ENCODE peak calls at places on chromosomes 13 and 19, in six cellular contexts. One of them, this sample, is unnamed.

GRCh38 chr13:27120811-27121210 is 50.8 kb downstream of the USP12 start:
- DNase-seq in PC-3: no peak
- DNase-seq in GM23338: no peak
- DNase-seq in hepatocyte: no peak
- DNase-seq in neural progenitor cell: no peak
- DNase-seq in GM23248: no peak
- DNase-seq in this sample: no peak

GRCh38 chr19:54606891-54607781 is 13.7 kb downstream of the LILRA1 start:
- DNase-seq in hepatocyte: no peak
- DNase-seq in GM23338: no peak
- DNase-seq in neural progenitor cell: no peak
- DNase-seq in PC-3: no peak
- DNase-seq in GM23248: no peak
- DNase-seq in this sample: no peak

GRCh38 chr19:802497-802887 is 5.2 kb downstream of the PTBP1 start:
- DNase-seq in PC-3: no peak
- DNase-seq in neural progenitor cell: peak; percentile 35
- DNase-seq in hepatocyte: no peak
- DNase-seq in GM23248: peak; percentile 48
- DNase-seq in GM23338: peak; percentile 25
- DNase-seq in this sample: no peak

GRCh38 chr13:50127017-50127725 is 111.9 kb downstream of the KCNRG start:
- DNase-seq in hepatocyte: peak; percentile 72
- DNase-seq in GM23248: peak; percentile 69
- DNase-seq in neural progenitor cell: peak; percentile 75
- DNase-seq in PC-3: no peak
- DNase-seq in GM23338: peak; percentile 63
- DNase-seq in this sample: no peak

GRCh38 chr13:33606692-33607091 is 211.3 kb upstream of the RFC3 start:
- DNase-seq in PC-3: no peak
- DNase-seq in neural progenitor cell: peak; percentile 79
- DNase-seq in hepatocyte: peak; percentile 54
- DNase-seq in GM23248: peak; percentile 31
- DNase-seq in GM23338: peak; percentile 59
- DNase-seq in this sample: no peak

GRCh38 chr19:58558623-58559274 is 338 bp upstream of the UBE2M start:
- DNase-seq in GM23248: peak; percentile 99
- DNase-seq in PC-3: peak; percentile 100
- DNase-seq in hepatocyte: peak; percentile 99
- DNase-seq in neural progenitor cell: peak; percentile 100
- DNase-seq in GM23338: peak; percentile 99
- DNase-seq in this sample: peak; percentile 99

GRCh38 chr19:9586764-9587163 is 2.5 kb upstream of the ZNF121 start:
- DNase-seq in GM23248: peak; percentile 66
- DNase-seq in PC-3: peak; percentile 96
- DNase-seq in neural progenitor cell: peak; percentile 81
- DNase-seq in GM23338: peak; percentile 91
- DNase-seq in hepatocyte: peak; percentile 80
- DNase-seq in this sample: peak; percentile 78

GRCh38 chr19:498977-499623 is 2.8 kb downstream of the MADCAM1 start:
- DNase-seq in GM23338: no peak
- DNase-seq in GM23248: no peak
- DNase-seq in neural progenitor cell: no peak
- DNase-seq in hepatocyte: peak; percentile 4
- DNase-seq in PC-3: no peak
- DNase-seq in this sample: no peak

GRCh38 chr13:89688908-89689307 is 1658.6 kb upstream of the MIR17HG start:
- DNase-seq in hepatocyte: no peak
- DNase-seq in GM23338: no peak
- DNase-seq in GM23248: no peak
- DNase-seq in PC-3: no peak
- DNase-seq in neural progenitor cell: peak; percentile 12
- DNase-seq in this sample: no peak

GRCh38 chr19:58566989-58567388 is 6.1 kb downstream of the MZF1 start:
- DNase-seq in GM23248: no peak
- DNase-seq in hepatocyte: no peak
- DNase-seq in GM23338: no peak
- DNase-seq in PC-3: no peak
- DNase-seq in neural progenitor cell: no peak
- DNase-seq in this sample: no peak

GRCh38 chr13:53336441-53337160 is 308.0 kb downstream of the OLFM4 start:
- DNase-seq in GM23248: no peak
- DNase-seq in PC-3: no peak
- DNase-seq in GM23338: no peak
- DNase-seq in neural progenitor cell: no peak
- DNase-seq in hepatocyte: no peak
- DNase-seq in this sample: no peak

GRCh38 chr13:98386632-98387031 is 190.3 kb downstream of the STK24 start:
- DNase-seq in neural progenitor cell: no peak
- DNase-seq in GM23338: no peak
- DNase-seq in hepatocyte: peak; percentile 45
- DNase-seq in PC-3: no peak
- DNase-seq in GM23248: no peak
- DNase-seq in this sample: no peak

GRCh38 chr19:38229585-38230073 is 5.6 kb upstream of the DPF1 start:
- DNase-seq in GM23248: peak; percentile 87
- DNase-seq in neural progenitor cell: peak; percentile 93
- DNase-seq in GM23338: peak; percentile 79
- DNase-seq in hepatocyte: peak; percentile 88
- DNase-seq in PC-3: peak; percentile 67
- DNase-seq in this sample: peak; percentile 96

GRCh38 chr13:59483441-59484116 is 680.1 kb downstream of the DIAPH3 start:
- DNase-seq in PC-3: no peak
- DNase-seq in hepatocyte: no peak
- DNase-seq in neural progenitor cell: no peak
- DNase-seq in GM23248: no peak
- DNase-seq in GM23338: peak; percentile 34
- DNase-seq in this sample: no peak

GRCh38 chr19:46984077-46985010 is 35.3 kb upstream of the NPAS1 start:
- DNase-seq in neural progenitor cell: no peak
- DNase-seq in GM23248: peak; percentile 48
- DNase-seq in GM23338: no peak
- DNase-seq in PC-3: peak; percentile 38
- DNase-seq in hepatocyte: peak; percentile 49
- DNase-seq in this sample: no peak

GRCh38 chr19:12952488-12953455 is 4.3 kb downstream of the GADD45GIP1 start:
- DNase-seq in neural progenitor cell: no peak
- DNase-seq in PC-3: peak; percentile 60
- DNase-seq in hepatocyte: no peak
- DNase-seq in GM23248: peak; percentile 94
- DNase-seq in GM23338: no peak
- DNase-seq in this sample: no peak

GRCh38 chr19:50497030-50497420 is 14.0 kb downstream of the JOSD2 start:
- DNase-seq in hepatocyte: no peak
- DNase-seq in neural progenitor cell: no peak
- DNase-seq in GM23248: no peak
- DNase-seq in PC-3: no peak
- DNase-seq in GM23338: no peak
- DNase-seq in this sample: no peak

GRCh38 chr19:12880551-12881171 is 588 bp downstream of the DNASE2 start:
- DNase-seq in GM23248: peak; percentile 54
- DNase-seq in neural progenitor cell: peak; percentile 69
- DNase-seq in hepatocyte: peak; percentile 47
- DNase-seq in PC-3: peak; percentile 25
- DNase-seq in GM23338: peak; percentile 57
- DNase-seq in this sample: peak; percentile 72

GRCh38 chr13:111210488-111210887 is 95.4 kb downstream of the ARHGEF7 start:
- DNase-seq in neural progenitor cell: peak; percentile 45
- DNase-seq in PC-3: peak; percentile 29
- DNase-seq in GM23338: no peak
- DNase-seq in GM23248: peak; percentile 83
- DNase-seq in hepatocyte: peak; percentile 51
- DNase-seq in this sample: no peak

GRCh38 chr19:4012092-4012974 is 4.8 kb downstream of the PIAS4 start:
- DNase-seq in GM23338: no peak
- DNase-seq in hepatocyte: peak; percentile 70
- DNase-seq in GM23248: no peak
- DNase-seq in neural progenitor cell: no peak
- DNase-seq in PC-3: no peak
- DNase-seq in this sample: no peak

GRCh38 chr13:77544365-77544764 is 8.9 kb downstream of the SCEL start:
- DNase-seq in GM23248: peak; percentile 17
- DNase-seq in hepatocyte: peak; percentile 15
- DNase-seq in PC-3: peak; percentile 66
- DNase-seq in GM23338: no peak
- DNase-seq in neural progenitor cell: no peak
- DNase-seq in this sample: no peak

GRCh38 chr13:35144496-35144895 is 202.4 kb downstream of the NBEA start:
- DNase-seq in GM23248: peak; percentile 10
- DNase-seq in hepatocyte: no peak
- DNase-seq in GM23338: no peak
- DNase-seq in PC-3: peak; percentile 4
- DNase-seq in neural progenitor cell: no peak
- DNase-seq in this sample: no peak

GRCh38 chr13:76672422-76672821 is 213.8 kb downstream of the KCTD12 start:
- DNase-seq in hepatocyte: peak; percentile 23
- DNase-seq in PC-3: peak; percentile 51
- DNase-seq in GM23338: no peak
- DNase-seq in GM23248: peak; percentile 50
- DNase-seq in neural progenitor cell: no peak
- DNase-seq in this sample: no peak

GRCh38 chr13:100269837-100270236 is 180.9 kb downstream of the PCCA start:
- DNase-seq in GM23248: peak; percentile 31
- DNase-seq in PC-3: peak; percentile 27
- DNase-seq in hepatocyte: no peak
- DNase-seq in neural progenitor cell: no peak
- DNase-seq in GM23338: no peak
- DNase-seq in this sample: no peak
- TF ChIP-seq EZH2phosphoT487 in GM23248: no peak
- TF ChIP-seq EZH2phosphoT487 in PC-3: no peak
- TF ChIP-seq EZH2phosphoT487 in hepatocyte: no peak
- TF ChIP-seq EZH2phosphoT487 in neural progenitor cell: no peak
- TF ChIP-seq EZH2phosphoT487 in GM23338: no peak
- TF ChIP-seq EZH2phosphoT487 in this sample: no peak

GRCh38 chr13:48775285-48775684 is 121.6 kb downstream of the CYSLTR2 start:
- DNase-seq in GM23248: peak; percentile 66
- DNase-seq in neural progenitor cell: no peak
- DNase-seq in GM23338: no peak
- DNase-seq in hepatocyte: no peak
- DNase-seq in PC-3: no peak
- DNase-seq in this sample: no peak
- H3K4me2 ChIP-seq in GM23248: peak overlapping the region; percentile 68
- H3K4me2 ChIP-seq in neural progenitor cell: no peak overlapping the region
- H3K4me2 ChIP-seq in GM23338: no peak overlapping the region
- H3K4me2 ChIP-seq in hepatocyte: no peak overlapping the region
- H3K4me2 ChIP-seq in PC-3: no peak overlapping the region
- H3K4me2 ChIP-seq in this sample: no peak overlapping the region

GRCh38 chr19:19145281-19145999 is 7.2 kb upstream of the TMEM161A start:
- DNase-seq in GM23248: no peak
- DNase-seq in neural progenitor cell: no peak
- DNase-seq in PC-3: no peak
- DNase-seq in hepatocyte: no peak
- DNase-seq in GM23338: no peak
- DNase-seq in this sample: no peak

GRCh38 chr19:19146865-19147264 is 8.6 kb upstream of the TMEM161A start:
- DNase-seq in hepatocyte: no peak
- DNase-seq in GM23338: no peak
- DNase-seq in neural progenitor cell: no peak
- DNase-seq in GM23248: no peak
- DNase-seq in PC-3: no peak
- DNase-seq in this sample: no peak

GRCh38 chr19:19147344-19147743 is 9.1 kb upstream of the TMEM161A start:
- DNase-seq in hepatocyte: no peak
- DNase-seq in PC-3: no peak
- DNase-seq in GM23338: no peak
- DNase-seq in GM23248: no peak
- DNase-seq in neural progenitor cell: no peak
- DNase-seq in this sample: no peak

GRCh38 chr19:19149402-19149801 is 11.1 kb upstream of the TMEM161A start:
- DNase-seq in GM23248: no peak
- DNase-seq in GM23338: no peak
- DNase-seq in PC-3: no peak
- DNase-seq in neural progenitor cell: no peak
- DNase-seq in hepatocyte: no peak
- DNase-seq in this sample: no peak

GRCh38 chr19:19146000-19146608 is 7.8 kb upstream of the TMEM161A start:
- DNase-seq in PC-3: peak; percentile 65
- DNase-seq in hepatocyte: peak; percentile 72
- DNase-seq in neural progenitor cell: peak; percentile 72
- DNase-seq in GM23248: peak; percentile 52
- DNase-seq in GM23338: peak; percentile 89
- DNase-seq in this sample: peak; percentile 62
- TF ChIP-seq EZH2phosphoT487 in PC-3: no peak
- TF ChIP-seq EZH2phosphoT487 in hepatocyte: no peak
- TF ChIP-seq EZH2phosphoT487 in neural progenitor cell: no peak
- TF ChIP-seq EZH2phosphoT487 in GM23248: no peak
- TF ChIP-seq EZH2phosphoT487 in GM23338: no peak
- TF ChIP-seq EZH2phosphoT487 in this sample: no peak

GRCh38 chr13:114314074-114314912 is at the start of gene CHAMP1:
- DNase-seq in GM23248: peak; percentile 99
- DNase-seq in hepatocyte: peak; percentile 98
- DNase-seq in PC-3: peak; percentile 93
- DNase-seq in GM23338: peak; percentile 91
- DNase-seq in neural progenitor cell: peak; percentile 95
- DNase-seq in this sample: peak; percentile 89

GRCh38 chr13:114311387-114311786 is 2.9 kb upstream of the CHAMP1 start:
- DNase-seq in hepatocyte: no peak
- DNase-seq in PC-3: no peak
- DNase-seq in neural progenitor cell: no peak
- DNase-seq in GM23248: no peak
- DNase-seq in GM23338: no peak
- DNase-seq in this sample: no peak

GRCh38 chr13:114315074-114315785 is 927 bp downstream of the CHAMP1 start:
- DNase-seq in GM23248: no peak
- DNase-seq in GM23338: no peak
- DNase-seq in hepatocyte: no peak
- DNase-seq in neural progenitor cell: no peak
- DNase-seq in PC-3: no peak
- DNase-seq in this sample: peak; percentile 65

GRCh38 chr13:114311908-114312307 is 2.4 kb upstream of the CHAMP1 start:
- DNase-seq in GM23338: no peak
- DNase-seq in PC-3: no peak
- DNase-seq in GM23248: peak; percentile 39
- DNase-seq in hepatocyte: no peak
- DNase-seq in neural progenitor cell: no peak
- DNase-seq in this sample: peak; percentile 34

DNA sequence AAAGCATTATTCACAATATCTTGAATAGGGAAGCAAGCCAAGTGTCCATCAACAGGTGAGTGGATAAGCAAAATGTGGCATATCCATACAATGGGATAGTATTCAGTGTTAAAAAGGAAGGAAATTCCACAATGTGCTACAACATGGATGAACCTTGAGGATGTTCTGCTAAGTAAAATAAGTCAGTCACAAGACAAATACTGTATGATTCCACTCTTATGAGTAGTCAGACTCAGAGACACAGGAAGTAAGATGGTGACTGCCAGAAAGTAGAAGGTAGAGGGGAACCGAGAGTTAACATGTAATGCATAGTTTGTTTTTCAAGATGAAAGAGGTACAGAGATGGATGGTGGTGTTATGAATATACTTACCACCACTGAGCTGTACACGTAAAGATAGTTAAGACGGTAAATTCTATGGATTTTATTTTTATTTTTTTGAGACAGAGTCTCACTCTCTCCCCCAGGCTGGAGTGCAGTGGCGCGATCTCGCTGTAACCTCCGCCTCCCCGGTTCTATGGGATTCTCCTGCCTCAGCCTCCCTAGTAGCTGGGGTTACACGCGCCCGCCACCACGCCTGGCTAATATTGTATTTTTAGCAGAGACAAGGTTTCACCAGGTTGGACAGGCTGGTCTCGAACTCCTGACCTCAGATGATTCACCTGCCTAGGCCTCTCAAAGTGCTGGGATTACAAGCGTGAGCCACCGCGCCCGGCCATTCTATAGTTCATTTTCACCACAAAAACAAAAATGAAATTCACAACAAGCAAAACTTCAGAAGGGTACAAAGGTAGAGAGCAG is 1.0 kb upstream of the CHAMP1 start:
- DNase-seq in PC-3: peak; percentile 25
- DNase-seq in neural progenitor cell: no peak
- DNase-seq in GM23338: no peak
- DNase-seq in hepatocyte: no peak
- DNase-seq in GM23248: peak; percentile 41
- DNase-seq in this sample: peak; percentile 60
- H3K4me2 ChIP-seq in PC-3: peak overlapping the region; percentile 98
- H3K4me2 ChIP-seq in neural progenitor cell: peak overlapping the region; percentile 90
- H3K4me2 ChIP-seq in GM23338: peak overlapping the region; percentile 92
- H3K4me2 ChIP-seq in hepatocyte: peak overlapping the region; percentile 84
- H3K4me2 ChIP-seq in GM23248: peak overlapping the region; percentile 98
- H3K4me2 ChIP-seq in this sample: peak overlapping the region; percentile 100